ENCODE peak calls at places on chromosomes 13 and 19, in five cellular contexts. K is prostate gland; R is CD8-positive, alpha-beta memory T cell; M is left ventricle myocardium inferior; T is ascending aorta. P is an unnamed sample.
A peak's percentile ranks its signal among the peaks of the same experiment; 100 is the strongest.

GRCh38 chr19:39053276-39054090 is 21.1 kb upstream of the FBXO27 start:
- DNase-seq in K (no peak), R (no peak), M (no peak), T (no peak), P (no peak)

GRCh38 chr19:45323671-45324081 is 1.0 kb upstream of the CKM start:
- DNase-seq in K (no peak), R (no peak), M (peak; percentile 79), T (no peak), P (no peak)

GRCh38 chr19:927044-927706 is 1.3 kb downstream of the ARID3A start:
- DNase-seq in K (no peak), R (no peak), M (peak; percentile 64), T (no peak), P (no peak)

GRCh38 chr19:45919678-45920077 is 5.1 kb upstream of the NANOS2 start:
- DNase-seq in K (no peak), R (no peak), M (no peak), T (no peak), P (no peak)

GRCh38 chr13:33153421-33154381 is 131.9 kb downstream of the STARD13 start:
- DNase-seq in K (no peak), R (no peak), M (peak; percentile 52), T (no peak), P (no peak)

GRCh38 chr13:46603165-46603603 is 50.2 kb downstream of the LRCH1 start:
- DNase-seq in K (no peak), R (no peak), M (no peak), T (no peak), P (no peak)

GRCh38 chr19:54668353-54668752 is 5.6 kb downstream of the LILRB4 start:
- DNase-seq in K (no peak), R (no peak), M (no peak), T (no peak), P (no peak)

GRCh38 chr13:48859168-48860105 is 116.3 kb upstream of the FNDC3A start:
- DNase-seq in K (no peak), R (no peak), M (no peak), T (no peak), P (no peak)

GRCh38 chr13:29619995-29620394 is 24.5 kb upstream of the SLC7A1 start:
- DNase-seq in K (no peak), R (no peak), M (no peak), T (no peak), P (no peak)

GRCh38 chr19:482186-483041 is 13.9 kb upstream of the MADCAM1 start:
- DNase-seq in K (no peak), R (no peak), M (no peak), T (no peak), P (no peak)

GRCh38 chr19:19403373-19403901 is 2.0 kb upstream of the GATAD2A start:
- DNase-seq in K (no peak), R (no peak), M (no peak), T (no peak), P (no peak)

GRCh38 chr13:91767681-91768080 is 369.3 kb downstream of the GPC5 start:
- DNase-seq in K (no peak), R (no peak), M (no peak), T (no peak), P (no peak)

GRCh38 chr13:50518791-50519201 is 324.7 kb downstream of the DLEU7 start:
- DNase-seq in K (no peak), R (no peak), M (no peak), T (no peak), P (no peak)

GRCh38 chr19:53101518-53101917 is 1.7 kb downstream of the ZNF160 start:
- DNase-seq in K (no peak), R (no peak), M (no peak), T (no peak), P (no peak)
- H3K27ac ChIP-seq in K (no peak overlapping the region), R (no peak overlapping the region), M (peak overlapping the region; percentile 97), T (peak overlapping the region; percentile 87), P (no peak overlapping the region)

DNA sequence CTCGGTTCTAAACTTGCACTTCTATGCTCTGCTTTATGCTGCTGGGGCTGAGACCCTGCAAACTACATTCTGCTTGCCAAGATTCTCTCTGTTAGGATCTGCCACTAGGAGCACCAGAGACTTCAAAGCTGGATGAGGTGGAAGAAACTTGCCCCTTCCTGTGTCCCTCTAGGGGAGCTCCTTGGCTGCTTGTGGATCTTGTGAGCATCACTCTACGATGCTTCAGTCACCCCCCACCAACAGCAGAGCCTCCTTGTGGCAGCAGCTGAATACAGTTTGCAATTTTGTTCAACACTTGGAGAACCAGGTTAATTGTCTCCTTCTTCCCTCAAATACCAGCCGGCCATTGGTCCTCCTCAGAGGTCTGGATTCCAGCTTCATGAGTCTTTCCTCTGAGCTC is 310.6 kb downstream of the FGF14 start:
- DNase-seq in K (no peak), R (no peak), M (no peak), T (no peak), P (no peak)
- H3K27ac ChIP-seq in K (no peak overlapping the region), R (no peak overlapping the region), M (no peak overlapping the region), T (no peak overlapping the region), P (no peak overlapping the region)

GRCh38 chr19:14511245-14511625 is 7.0 kb downstream of the DNAJB1 start:
- DNase-seq in K (no peak), R (no peak), M (no peak), T (no peak), P (no peak)
- H3K27ac ChIP-seq in K (peak overlapping the region; percentile 30), R (no peak overlapping the region), M (peak overlapping the region; percentile 71), T (no peak overlapping the region), P (peak overlapping the region; percentile 98)

DNA sequence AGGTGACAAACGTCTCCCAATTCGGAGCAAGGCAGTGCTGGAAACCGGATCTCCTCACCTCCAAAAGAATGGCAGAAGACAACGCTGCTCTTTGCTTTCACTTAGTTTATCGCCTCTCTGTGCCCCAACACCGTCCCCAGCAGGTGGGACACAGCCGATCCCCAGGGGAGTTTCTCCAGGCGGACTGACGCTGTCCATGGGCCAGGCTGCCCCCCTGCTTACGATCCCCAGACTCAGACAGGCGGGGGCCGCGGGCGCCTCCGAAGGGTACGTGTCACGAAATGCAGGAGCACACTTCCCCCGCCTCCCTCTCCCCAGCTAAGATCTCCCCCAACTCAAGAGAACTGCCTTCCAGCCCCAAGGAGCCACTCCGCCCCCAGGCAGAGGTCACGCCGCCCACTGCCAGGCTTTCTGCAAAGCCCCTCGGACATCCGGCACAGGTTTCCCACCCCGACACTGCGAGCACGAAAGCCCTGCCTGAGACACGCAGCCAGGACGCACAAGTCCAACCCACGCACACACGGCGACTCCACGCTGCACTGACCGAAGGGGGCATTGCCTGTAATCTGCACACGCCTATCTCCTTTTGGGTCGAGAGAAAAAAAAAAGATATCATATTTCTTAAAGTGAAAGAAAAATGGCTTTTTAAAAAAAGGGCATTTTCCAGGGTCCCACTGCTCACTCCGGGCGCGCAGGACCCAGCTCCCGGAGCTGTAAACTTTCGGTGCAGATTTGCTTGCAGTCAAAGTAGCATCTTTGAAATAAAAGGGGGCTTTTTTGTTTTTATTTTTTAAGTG is 1.9 kb downstream of the SPRY2 start:
- DNase-seq in K (peak; percentile 85), R (no peak), M (peak; percentile 76), T (peak; percentile 59), P (no peak)
- H3K27ac ChIP-seq in K (peak overlapping the region; percentile 96), R (peak overlapping the region; percentile 57), M (peak overlapping the region; percentile 96), T (peak overlapping the region; percentile 96), P (peak overlapping the region; percentile 95)

GRCh38 chr13:44930907-44931676 is 58.2 kb downstream of the NUFIP1 start:
- DNase-seq in K (no peak), R (no peak), M (no peak), T (no peak), P (no peak)

GRCh38 chr13:44930280-44930679 is 59.0 kb downstream of the NUFIP1 start:
- DNase-seq in K (no peak), R (no peak), M (no peak), T (no peak), P (no peak)

GRCh38 chr13:44934724-44935123 is 54.5 kb downstream of the NUFIP1 start:
- DNase-seq in K (no peak), R (no peak), M (no peak), T (no peak), P (no peak)

GRCh38 chr13:44932850-44933251 is 56.4 kb downstream of the NUFIP1 start:
- DNase-seq in K (no peak), R (no peak), M (no peak), T (no peak), P (no peak)

GRCh38 chr13:44932171-44932849 is 57.0 kb downstream of the NUFIP1 start:
- DNase-seq in K (no peak), R (no peak), M (no peak), T (no peak), P (no peak)
- H3K27ac ChIP-seq in K (no peak overlapping the region), R (no peak overlapping the region), M (peak overlapping the region; percentile 66), T (peak overlapping the region; percentile 79), P (peak overlapping the region; percentile 29)

GRCh38 chr19:4454952-4455738 is 2.4 kb downstream of the UBXN6 start:
- DNase-seq in K (peak; percentile 85), R (no peak), M (no peak), T (no peak), P (peak; percentile 68)
- H3K27ac ChIP-seq in K (peak overlapping the region; percentile 84), R (peak overlapping the region; percentile 73), M (peak overlapping the region; percentile 93), T (peak overlapping the region; percentile 8), P (peak overlapping the region; percentile 77)

GRCh38 chr19:6272411-6272791 is 7.4 kb downstream of the MLLT1 start:
- DNase-seq in K (no peak), R (no peak), M (no peak), T (no peak), P (no peak)
- H3K27ac ChIP-seq in K (peak overlapping the region; percentile 79), R (peak overlapping the region; percentile 31), M (peak overlapping the region; percentile 93), T (peak overlapping the region; percentile 90), P (no peak overlapping the region)

P was measured in epithelial cell of prostate.